ENCODE peak calls at places on chromosomes 1 and 21, in eight cellular contexts. One of them, this sample, is unnamed.

GRCh38 chr1:85998105-85998504 is 158.5 kb downstream of the COL24A1 start:
- DNase-seq in transverse colon: no peak
- DNase-seq in GM20000: no peak
- DNase-seq in NB4: no peak
- DNase-seq in CD8-positive, alpha-beta T cell: no peak
- DNase-seq in coronary artery: no peak
- DNase-seq in fibroblast of lung: peak
- DNase-seq in astrocyte of the spinal cord: no peak
- DNase-seq in this sample: no peak

GRCh38 chr1:27011058-27011764 is 1.4 kb downstream of the TENT5B start:
- DNase-seq in astrocyte of the spinal cord: peak
- DNase-seq in coronary artery: peak
- DNase-seq in fibroblast of lung: peak
- DNase-seq in GM20000: no peak
- DNase-seq in transverse colon: peak
- DNase-seq in CD8-positive, alpha-beta T cell: no peak
- DNase-seq in NB4: no peak
- DNase-seq in this sample: no peak

GRCh38 chr1:154104433-154105082 is 50.3 kb downstream of the NUP210L start:
- DNase-seq in GM20000: no peak
- DNase-seq in CD8-positive, alpha-beta T cell: no peak
- DNase-seq in NB4: no peak
- DNase-seq in coronary artery: no peak
- DNase-seq in fibroblast of lung: no peak
- DNase-seq in astrocyte of the spinal cord: no peak
- DNase-seq in transverse colon: no peak
- DNase-seq in this sample: no peak

GRCh38 chr1:109109906-109110305 is 4.0 kb upstream of the ELAPOR1 start:
- DNase-seq in astrocyte of the spinal cord: no peak
- DNase-seq in coronary artery: no peak
- DNase-seq in GM20000: no peak
- DNase-seq in CD8-positive, alpha-beta T cell: no peak
- DNase-seq in fibroblast of lung: no peak
- DNase-seq in transverse colon: no peak
- DNase-seq in NB4: no peak
- DNase-seq in this sample: no peak

GRCh38 chr1:222461941-222462340 is 86.0 kb downstream of the HHIPL2 start:
- DNase-seq in NB4: no peak
- DNase-seq in CD8-positive, alpha-beta T cell: no peak
- DNase-seq in coronary artery: no peak
- DNase-seq in GM20000: no peak
- DNase-seq in transverse colon: no peak
- DNase-seq in astrocyte of the spinal cord: no peak
- DNase-seq in fibroblast of lung: no peak
- DNase-seq in this sample: no peak

GRCh38 chr1:99672500-99673213 is 26.7 kb downstream of the PALMD start:
- DNase-seq in CD8-positive, alpha-beta T cell: no peak
- DNase-seq in NB4: no peak
- DNase-seq in fibroblast of lung: peak
- DNase-seq in astrocyte of the spinal cord: no peak
- DNase-seq in transverse colon: no peak
- DNase-seq in GM20000: no peak
- DNase-seq in coronary artery: no peak
- DNase-seq in this sample: no peak

GRCh38 chr1:33169290-33170055 is 12.4 kb downstream of the TRIM62 start:
- DNase-seq in GM20000: no peak
- DNase-seq in NB4: no peak
- DNase-seq in transverse colon: no peak
- DNase-seq in fibroblast of lung: no peak
- DNase-seq in astrocyte of the spinal cord: peak
- DNase-seq in CD8-positive, alpha-beta T cell: no peak
- DNase-seq in coronary artery: no peak
- DNase-seq in this sample: no peak

GRCh38 chr1:17559618-17560419 is 20.3 kb downstream of the ARHGEF10L start:
- DNase-seq in CD8-positive, alpha-beta T cell: no peak
- DNase-seq in transverse colon: peak
- DNase-seq in coronary artery: no peak
- DNase-seq in astrocyte of the spinal cord: no peak
- DNase-seq in NB4: no peak
- DNase-seq in GM20000: no peak
- DNase-seq in fibroblast of lung: no peak
- DNase-seq in this sample: no peak

GRCh38 chr1:15115542-15116330 is 37.8 kb upstream of the TMEM51 start:
- DNase-seq in astrocyte of the spinal cord: no peak
- DNase-seq in fibroblast of lung: no peak
- DNase-seq in NB4: no peak
- DNase-seq in CD8-positive, alpha-beta T cell: no peak
- DNase-seq in coronary artery: no peak
- DNase-seq in transverse colon: no peak
- DNase-seq in GM20000: no peak
- DNase-seq in this sample: no peak

GRCh38 chr21:37915941-37916794 is at the start of gene KCNJ6:
- DNase-seq in fibroblast of lung: peak
- DNase-seq in astrocyte of the spinal cord: peak
- DNase-seq in transverse colon: no peak
- DNase-seq in CD8-positive, alpha-beta T cell: no peak
- DNase-seq in coronary artery: no peak
- DNase-seq in GM20000: no peak
- DNase-seq in NB4: peak
- DNase-seq in this sample: peak

GRCh38 chr1:240232548-240232947 is 140.9 kb downstream of the FMN2 start:
- DNase-seq in astrocyte of the spinal cord: peak
- DNase-seq in NB4: no peak
- DNase-seq in fibroblast of lung: peak
- DNase-seq in transverse colon: no peak
- DNase-seq in coronary artery: no peak
- DNase-seq in CD8-positive, alpha-beta T cell: no peak
- DNase-seq in GM20000: no peak
- DNase-seq in this sample: no peak

GRCh38 chr1:21283524-21283923 is 6.7 kb downstream of the ECE1 start:
- DNase-seq in NB4: no peak
- DNase-seq in GM20000: no peak
- DNase-seq in CD8-positive, alpha-beta T cell: no peak
- DNase-seq in transverse colon: no peak
- DNase-seq in astrocyte of the spinal cord: no peak
- DNase-seq in fibroblast of lung: no peak
- DNase-seq in coronary artery: no peak
- DNase-seq in this sample: no peak

GRCh38 chr1:208985231-208985630 is 598.3 kb upstream of the CAMK1G start:
- DNase-seq in GM20000: no peak
- DNase-seq in CD8-positive, alpha-beta T cell: no peak
- DNase-seq in NB4: no peak
- DNase-seq in astrocyte of the spinal cord: no peak
- DNase-seq in transverse colon: no peak
- DNase-seq in fibroblast of lung: no peak
- DNase-seq in coronary artery: no peak
- DNase-seq in this sample: no peak

GRCh38 chr1:14937288-14937949 is 216.1 kb upstream of the TMEM51 start:
- DNase-seq in fibroblast of lung: no peak
- DNase-seq in coronary artery: no peak
- DNase-seq in NB4: no peak
- DNase-seq in GM20000: no peak
- DNase-seq in CD8-positive, alpha-beta T cell: no peak
- DNase-seq in transverse colon: no peak
- DNase-seq in astrocyte of the spinal cord: no peak
- DNase-seq in this sample: no peak

GRCh38 chr1:226661965-226662364 is 77.1 kb downstream of the ITPKB start:
- DNase-seq in CD8-positive, alpha-beta T cell: no peak
- DNase-seq in astrocyte of the spinal cord: no peak
- DNase-seq in transverse colon: no peak
- DNase-seq in NB4: no peak
- DNase-seq in coronary artery: no peak
- DNase-seq in GM20000: no peak
- DNase-seq in fibroblast of lung: peak
- DNase-seq in this sample: peak

GRCh38 chr21:33783580-33783979 is 132.0 kb downstream of the ATP5PO start:
- DNase-seq in fibroblast of lung: no peak
- DNase-seq in CD8-positive, alpha-beta T cell: no peak
- DNase-seq in NB4: no peak
- DNase-seq in GM20000: no peak
- DNase-seq in transverse colon: no peak
- DNase-seq in coronary artery: no peak
- DNase-seq in astrocyte of the spinal cord: no peak
- DNase-seq in this sample: no peak

GRCh38 chr1:161082996-161083742 is 6.2 kb downstream of the NECTIN4 start:
- DNase-seq in GM20000: no peak
- DNase-seq in fibroblast of lung: peak
- DNase-seq in coronary artery: peak
- DNase-seq in NB4: peak
- DNase-seq in CD8-positive, alpha-beta T cell: no peak
- DNase-seq in astrocyte of the spinal cord: peak
- DNase-seq in transverse colon: peak
- DNase-seq in this sample: peak

GRCh38 chr1:224632381-224632871 is 16.3 kb downstream of the CNIH3 start:
- DNase-seq in coronary artery: no peak
- DNase-seq in transverse colon: no peak
- DNase-seq in astrocyte of the spinal cord: peak
- DNase-seq in GM20000: no peak
- DNase-seq in CD8-positive, alpha-beta T cell: no peak
- DNase-seq in NB4: no peak
- DNase-seq in fibroblast of lung: peak
- DNase-seq in this sample: no peak

GRCh38 chr1:178241057-178241456 is 147.2 kb downstream of the RASAL2 start:
- DNase-seq in fibroblast of lung: peak
- DNase-seq in NB4: no peak
- DNase-seq in transverse colon: no peak
- DNase-seq in coronary artery: no peak
- DNase-seq in CD8-positive, alpha-beta T cell: no peak
- DNase-seq in astrocyte of the spinal cord: peak
- DNase-seq in GM20000: no peak
- DNase-seq in this sample: no peak

GRCh38 chr1:178243119-178243518 is 149.2 kb downstream of the RASAL2 start:
- DNase-seq in transverse colon: no peak
- DNase-seq in coronary artery: no peak
- DNase-seq in astrocyte of the spinal cord: no peak
- DNase-seq in GM20000: no peak
- DNase-seq in CD8-positive, alpha-beta T cell: no peak
- DNase-seq in NB4: no peak
- DNase-seq in fibroblast of lung: no peak
- DNase-seq in this sample: no peak

GRCh38 chr1:178238722-178239510 is 145.0 kb downstream of the RASAL2 start:
- DNase-seq in transverse colon: no peak
- DNase-seq in fibroblast of lung: peak
- DNase-seq in NB4: peak
- DNase-seq in coronary artery: no peak
- DNase-seq in CD8-positive, alpha-beta T cell: no peak
- DNase-seq in GM20000: no peak
- DNase-seq in astrocyte of the spinal cord: peak
- DNase-seq in this sample: no peak

GRCh38 chr1:178243890-178244289 is 150.0 kb downstream of the RASAL2 start:
- DNase-seq in coronary artery: no peak
- DNase-seq in NB4: no peak
- DNase-seq in transverse colon: no peak
- DNase-seq in fibroblast of lung: no peak
- DNase-seq in CD8-positive, alpha-beta T cell: no peak
- DNase-seq in astrocyte of the spinal cord: no peak
- DNase-seq in GM20000: no peak
- DNase-seq in this sample: no peak

GRCh38 chr1:178241837-178242236 is 147.9 kb downstream of the RASAL2 start:
- DNase-seq in astrocyte of the spinal cord: no peak
- DNase-seq in GM20000: no peak
- DNase-seq in NB4: no peak
- DNase-seq in coronary artery: no peak
- DNase-seq in fibroblast of lung: no peak
- DNase-seq in CD8-positive, alpha-beta T cell: no peak
- DNase-seq in transverse colon: no peak
- DNase-seq in this sample: no peak
- TF ChIP-seq CTCF in astrocyte of the spinal cord: no peak
- TF ChIP-seq CTCF in GM20000: no peak
- TF ChIP-seq CTCF in NB4: no peak
- TF ChIP-seq CTCF in coronary artery: no peak
- TF ChIP-seq CTCF in fibroblast of lung: peak
- TF ChIP-seq CTCF in CD8-positive, alpha-beta T cell: no peak
- TF ChIP-seq CTCF in transverse colon: peak
- TF ChIP-seq CTCF in this sample: no peak

GRCh38 chr1:247576514-247576913 is 11.6 kb upstream of the OR2G2 start:
- DNase-seq in fibroblast of lung: no peak
- DNase-seq in GM20000: peak
- DNase-seq in NB4: peak
- DNase-seq in CD8-positive, alpha-beta T cell: no peak
- DNase-seq in transverse colon: no peak
- DNase-seq in astrocyte of the spinal cord: no peak
- DNase-seq in coronary artery: no peak
- DNase-seq in this sample: no peak
- TF ChIP-seq CTCF in fibroblast of lung: no peak
- TF ChIP-seq CTCF in GM20000: peak
- TF ChIP-seq CTCF in NB4: peak
- TF ChIP-seq CTCF in CD8-positive, alpha-beta T cell: no peak
- TF ChIP-seq CTCF in transverse colon: peak
- TF ChIP-seq CTCF in astrocyte of the spinal cord: peak
- TF ChIP-seq CTCF in coronary artery: no peak
- TF ChIP-seq CTCF in this sample: no peak

DNA sequence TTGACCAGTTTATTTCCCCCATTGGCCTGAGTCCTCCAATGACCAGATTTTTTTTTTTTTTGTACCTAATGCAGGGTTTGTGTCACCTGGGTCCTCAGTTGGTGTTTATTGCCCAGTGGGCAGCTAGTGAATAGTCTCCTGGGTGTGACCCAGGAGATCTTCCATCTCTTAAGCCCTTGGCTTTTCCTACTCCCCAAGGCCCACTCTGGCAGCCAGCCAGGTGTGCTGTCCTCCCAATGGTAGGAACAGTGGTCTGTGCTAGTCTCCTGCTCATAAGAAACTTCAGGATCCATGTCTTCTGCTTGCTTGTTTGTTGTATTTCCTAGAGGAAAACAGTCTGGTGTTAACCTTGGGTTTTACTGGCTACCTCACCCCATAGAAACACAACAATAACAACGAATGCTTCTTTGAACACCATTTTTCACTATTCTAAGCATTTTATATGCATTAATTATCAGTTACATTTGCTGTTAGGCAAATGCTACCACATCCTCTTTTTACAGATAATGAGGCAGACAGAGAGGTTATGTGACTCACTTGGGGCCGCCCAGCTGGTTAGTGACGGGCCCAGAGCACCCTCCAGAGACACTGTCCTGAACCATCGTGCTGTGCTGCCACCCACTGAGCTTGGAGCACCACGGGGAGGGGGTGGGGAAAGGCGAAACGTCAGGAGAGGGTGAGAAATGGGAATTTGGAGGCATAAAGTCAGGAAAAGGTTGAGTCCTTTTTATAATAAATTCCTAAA is 107.5 kb downstream of the HIVEP3 start:
- DNase-seq in coronary artery: no peak
- DNase-seq in NB4: peak
- DNase-seq in astrocyte of the spinal cord: peak
- DNase-seq in transverse colon: no peak
- DNase-seq in GM20000: peak
- DNase-seq in CD8-positive, alpha-beta T cell: peak
- DNase-seq in fibroblast of lung: peak
- DNase-seq in this sample: no peak
- TF ChIP-seq CTCF in coronary artery: no peak
- TF ChIP-seq CTCF in NB4: no peak
- TF ChIP-seq CTCF in astrocyte of the spinal cord: no peak
- TF ChIP-seq CTCF in transverse colon: no peak
- TF ChIP-seq CTCF in GM20000: no peak
- TF ChIP-seq CTCF in CD8-positive, alpha-beta T cell: no peak
- TF ChIP-seq CTCF in fibroblast of lung: no peak
- TF ChIP-seq CTCF in this sample: no peak

GRCh38 chr1:164953095-164953494 is 394.1 kb downstream of the PBX1 start:
- DNase-seq in fibroblast of lung: no peak
- DNase-seq in GM20000: no peak
- DNase-seq in NB4: no peak
- DNase-seq in CD8-positive, alpha-beta T cell: no peak
- DNase-seq in astrocyte of the spinal cord: no peak
- DNase-seq in coronary artery: no peak
- DNase-seq in transverse colon: no peak
- DNase-seq in this sample: no peak
- TF ChIP-seq CTCF in fibroblast of lung: peak
- TF ChIP-seq CTCF in GM20000: no peak
- TF ChIP-seq CTCF in NB4: no peak
- TF ChIP-seq CTCF in CD8-positive, alpha-beta T cell: no peak
- TF ChIP-seq CTCF in astrocyte of the spinal cord: no peak
- TF ChIP-seq CTCF in coronary artery: no peak
- TF ChIP-seq CTCF in transverse colon: no peak
- TF ChIP-seq CTCF in this sample: no peak